ENCODE peak calls at places on chromosomes 13 and 19, in seven cellular contexts. O is CD8-positive, alpha-beta T cell; S is adipocyte; W is upper lobe of left lung; B is epithelial cell of esophagus; U is mesendoderm; R is PC-3. A is an unnamed sample.

GRCh38 chr13:24097667-24098066 is 62.9 kb upstream of the SPATA13 start:
- DNase-seq in O (no peak), S (no peak), W (no peak), B (no peak), U (no peak), R (no peak), A (no peak)

GRCh38 chr19:40592170-40592569 is 9.0 kb upstream of the LTBP4 start:
- DNase-seq in O (no peak), S (no peak), W (no peak), B (peak; percentile 80), U (peak; percentile 79), R (peak; percentile 64), A (no peak)

GRCh38 chr13:77574076-77574475 is 38.6 kb downstream of the SCEL start:
- DNase-seq in O (no peak), S (no peak), W (no peak), B (no peak), U (no peak), R (no peak), A (no peak)

GRCh38 chr19:35642798-35643254 is 1.3 kb downstream of the ETV2 start:
- DNase-seq in O (no peak), S (no peak), W (no peak), B (no peak), U (no peak), R (no peak), A (no peak)

GRCh38 chr13:33352520-33352919 is 67.0 kb upstream of the STARD13 start:
- DNase-seq in O (no peak), S (no peak), W (peak; percentile 23), B (no peak), U (no peak), R (no peak), A (no peak)

GRCh38 chr13:97856001-97856675 is 97.3 kb upstream of the IPO5 start:
- DNase-seq in O (no peak), S (peak; percentile 57), W (no peak), B (no peak), U (peak; percentile 21), R (no peak), A (no peak)

GRCh38 chr19:16896913-16897571 is 8.2 kb downstream of the F2RL3 start:
- DNase-seq in O (peak; percentile 54), S (peak; percentile 96), W (peak; percentile 96), B (peak; percentile 95), U (peak; percentile 96), R (peak; percentile 76), A (peak; percentile 95)

GRCh38 chr13:98972627-98973026 is 5.2 kb downstream of the DOCK9 start:
- DNase-seq in O (no peak), S (peak; percentile 12), W (no peak), B (peak; percentile 57), U (peak; percentile 96), R (peak; percentile 78), A (no peak)

GRCh38 chr13:32811297-32811800 is 204.9 kb upstream of the KL start:
- DNase-seq in O (no peak), S (peak; percentile 47), W (no peak), B (peak; percentile 67), U (no peak), R (peak; percentile 22), A (no peak)

GRCh38 chr13:94251801-94252200 is 227.7 kb downstream of the DCT start:
- DNase-seq in O (no peak), S (peak; percentile 15), W (no peak), B (no peak), U (no peak), R (no peak), A (no peak)

GRCh38 chr13:50419896-50420295 is 404.7 kb downstream of the KCNRG start:
- DNase-seq in O (no peak), S (no peak), W (no peak), B (no peak), U (no peak), R (no peak), A (no peak)

GRCh38 chr13:56886398-56886797 is 254.3 kb upstream of the PRR20A start:
- DNase-seq in O (no peak), S (no peak), W (peak; percentile 10), B (no peak), U (no peak), R (no peak), A (no peak)

GRCh38 chr19:28312269-28312668 is 900.7 kb downstream of the UQCRFS1 start:
- DNase-seq in O (no peak), S (no peak), W (no peak), B (no peak), U (no peak), R (no peak), A (no peak)

GRCh38 chr13:47310376-47310775 is 413.5 kb upstream of the HTR2A start:
- DNase-seq in O (no peak), S (no peak), W (no peak), B (peak; percentile 22), U (peak; percentile 45), R (no peak), A (no peak)

GRCh38 chr13:23087884-23088283 is 92.9 kb upstream of the SGCG start:
- DNase-seq in O (no peak), S (peak; percentile 8), W (no peak), B (peak; percentile 53), U (peak; percentile 72), R (peak; percentile 31), A (no peak)

GRCh38 chr19:7982651-7983099 is 22.8 kb downstream of the ELAVL1 start:
- DNase-seq in O (no peak), S (no peak), W (no peak), B (peak; percentile 28), U (no peak), R (no peak), A (no peak)

GRCh38 chr19:18743281-18743825 is 47.8 kb downstream of the COMP start:
- DNase-seq in O (no peak), S (no peak), W (peak; percentile 89), B (peak; percentile 13), U (no peak), R (no peak), A (no peak)

GRCh38 chr19:54373781-54374266 is 9.1 kb upstream of the LAIR1 start:
- DNase-seq in O (no peak), S (no peak), W (no peak), B (no peak), U (no peak), R (no peak), A (no peak)

GRCh38 chr13:106696719-106697118 is 128.8 kb upstream of the ARGLU1 start:
- DNase-seq in O (no peak), S (no peak), W (no peak), B (no peak), U (no peak), R (no peak), A (no peak)

GRCh38 chr13:106696140-106696539 is 128.2 kb upstream of the ARGLU1 start:
- DNase-seq in O (no peak), S (no peak), W (no peak), B (no peak), U (no peak), R (no peak), A (no peak)

GRCh38 chr13:106700007-106700950 is 132.3 kb upstream of the ARGLU1 start:
- DNase-seq in O (no peak), S (peak; percentile 21), W (no peak), B (no peak), U (no peak), R (peak; percentile 46), A (no peak)

DNA sequence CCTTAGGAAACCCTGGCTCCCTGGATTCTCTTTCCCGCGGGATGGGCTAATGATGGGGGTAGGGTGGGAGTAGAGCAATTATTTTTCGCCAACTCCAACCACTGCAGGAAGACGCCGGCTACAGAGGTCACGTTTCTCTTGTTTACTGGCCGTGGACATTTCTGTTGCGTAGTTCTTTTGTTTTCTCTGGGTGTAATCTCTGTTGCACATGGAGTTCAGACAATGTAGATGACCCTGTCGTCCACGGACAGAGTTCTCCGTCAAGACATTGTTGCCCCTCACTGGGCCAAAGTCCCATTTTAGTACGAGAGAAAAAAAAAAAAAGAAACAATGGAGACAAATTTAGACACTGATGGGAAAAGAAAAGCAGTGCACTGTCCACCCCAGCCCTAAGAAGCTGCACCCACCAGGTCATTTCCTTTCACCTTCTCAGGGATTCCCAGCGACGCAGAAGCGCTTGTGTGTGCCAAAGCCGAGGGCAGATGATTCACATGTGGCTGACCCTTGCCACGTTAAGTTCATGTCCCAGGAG is 133.9 kb upstream of the ARGLU1 start:
- DNase-seq in O (no peak), S (no peak), W (no peak), B (no peak), U (no peak), R (no peak), A (no peak)
- H3K4me3 ChIP-seq in O (no peak overlapping the region), S (no peak overlapping the region), W (no peak overlapping the region), B (no peak overlapping the region), U (no peak overlapping the region), R (no peak overlapping the region), A (no peak overlapping the region)

DNA sequence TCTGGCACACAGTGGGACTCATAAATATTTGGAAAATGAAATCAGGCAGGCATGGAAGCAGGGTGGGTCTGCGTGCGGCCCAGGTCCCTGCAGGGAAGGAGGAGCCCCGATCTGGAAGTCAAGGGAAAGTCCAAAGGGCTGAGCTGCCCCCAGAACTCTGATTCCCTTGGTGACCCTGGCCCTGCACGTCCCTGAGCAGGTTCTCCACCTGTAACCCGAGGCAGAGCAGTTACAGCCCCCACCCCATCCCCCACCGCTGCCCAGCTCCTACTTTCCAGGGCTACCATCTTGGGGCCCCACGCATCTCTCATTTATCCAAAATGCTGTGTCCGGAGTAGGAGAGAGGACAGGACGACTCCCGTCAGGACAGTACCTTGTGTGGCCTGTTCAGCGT is 2.1 kb downstream of the PLEKHF1 start:
- DNase-seq in O (no peak), S (no peak), W (no peak), B (no peak), U (no peak), R (no peak), A (no peak)
- H3K4me3 ChIP-seq in O (peak overlapping the region; percentile 91), S (peak overlapping the region; percentile 82), W (peak overlapping the region; percentile 81), B (no peak overlapping the region), U (no peak overlapping the region), R (peak overlapping the region; percentile 85), A (peak overlapping the region; percentile 75)

GRCh38 chr19:55474269-55475265 is 1.9 kb upstream of the ZNF628 start:
- DNase-seq in O (no peak), S (no peak), W (no peak), B (peak; percentile 69), U (peak; percentile 21), R (no peak), A (no peak)
- H3K4me3 ChIP-seq in O (no peak overlapping the region), S (no peak overlapping the region), W (no peak overlapping the region), B (no peak overlapping the region), U (no peak overlapping the region), R (no peak overlapping the region), A (no peak overlapping the region)

DNA sequence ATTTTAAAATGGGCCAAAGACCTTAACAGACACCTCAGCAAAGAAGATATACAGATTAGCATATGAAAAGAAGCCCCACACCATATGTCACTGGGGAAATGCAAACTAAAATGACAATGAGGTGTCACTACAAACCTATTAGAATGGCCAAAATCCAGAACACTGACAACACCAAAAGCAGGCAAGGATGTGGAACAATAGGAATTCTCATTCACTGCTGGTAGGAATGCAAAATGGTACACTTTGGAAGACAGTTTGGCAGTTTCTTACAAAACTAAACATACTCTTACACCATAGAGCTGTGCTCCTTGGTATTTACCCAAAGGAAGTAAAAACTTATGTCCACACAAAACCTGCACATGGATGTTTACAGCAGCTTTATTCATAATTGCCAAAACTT is 23.1 kb downstream of the ELF1 start:
- DNase-seq in O (no peak), S (no peak), W (no peak), B (no peak), U (no peak), R (no peak), A (no peak)
- H3K4me3 ChIP-seq in O (no peak overlapping the region), S (no peak overlapping the region), W (no peak overlapping the region), B (no peak overlapping the region), U (no peak overlapping the region), R (no peak overlapping the region), A (no peak overlapping the region)

A was measured in ascending aorta.